ENCODE peak calls at places on chromosomes 7 and 10, in six cellular contexts. E is stomach, K is endothelial cell of umbilical vein, Q is upper lobe of left lung, N is HCT116, U is transverse colon. D is an unnamed sample.

GRCh38 chr10:28734940-28735759 is 57.8 kb downstream of the BAMBI start:
- DNase-seq in E (no peak), K (peak; percentile 23), Q (no peak), N (peak; percentile 16), U (no peak), D (no peak)

GRCh38 chr7:105862770-105863169 is 13.6 kb downstream of the ATXN7L1 start:
- DNase-seq in E (no peak), K (no peak), Q (no peak), N (no peak), U (no peak), D (no peak)

GRCh38 chr10:131435232-131435631 is 123.7 kb upstream of the TCERG1L start:
- DNase-seq in E (no peak), K (no peak), Q (no peak), N (no peak), U (no peak), D (peak; percentile 31)

GRCh38 chr7:33379891-33380525 is 250.6 kb downstream of the BBS9 start:
- DNase-seq in E (no peak), K (no peak), Q (no peak), N (no peak), U (no peak), D (no peak)

GRCh38 chr7:148264933-148265557 is 325.5 kb upstream of the C7orf33 start:
- DNase-seq in E (no peak), K (no peak), Q (no peak), N (peak; percentile 24), U (no peak), D (no peak)

GRCh38 chr7:57641521-57642067 is 191.6 kb downstream of the ZNF716 start:
- DNase-seq in E (no peak), K (no peak), Q (no peak), N (no peak), U (no peak), D (no peak)

GRCh38 chr10:69464801-69465401 is 13.6 kb downstream of the TSPAN15 start:
- DNase-seq in E (peak; percentile 34), K (no peak), Q (peak; percentile 41), N (no peak), U (peak; percentile 65), D (no peak)

GRCh38 chr10:86671419-86671818 is 3.1 kb downstream of the LDB3 start:
- DNase-seq in E (peak; percentile 63), K (no peak), Q (no peak), N (no peak), U (peak; percentile 56), D (no peak)

GRCh38 chr7:70134029-70134445 is 535.8 kb downstream of the AUTS2 start:
- DNase-seq in E (no peak), K (no peak), Q (no peak), N (no peak), U (no peak), D (no peak)

GRCh38 chr7:25389489-25390106 is 161.3 kb upstream of the NPVF start:
- DNase-seq in E (no peak), K (peak; percentile 44), Q (no peak), N (peak; percentile 31), U (peak; percentile 13), D (no peak)

GRCh38 chr7:155214328-155214986 is 83.2 kb upstream of the INSIG1 start:
- DNase-seq in E (no peak), K (no peak), Q (no peak), N (no peak), U (no peak), D (peak; percentile 53)

GRCh38 chr7:18768256-18768655 is 272.7 kb downstream of the HDAC9 start:
- DNase-seq in E (no peak), K (no peak), Q (no peak), N (no peak), U (no peak), D (no peak)

GRCh38 chr7:139683137-139683871 is 94.5 kb downstream of the HIPK2 start:
- DNase-seq in E (no peak), K (no peak), Q (no peak), N (no peak), U (peak; percentile 35), D (peak; percentile 50)

GRCh38 chr7:48667434-48667833 is 256.9 kb upstream of the CDC14C start:
- DNase-seq in E (no peak), K (no peak), Q (no peak), N (no peak), U (no peak), D (no peak)

GRCh38 chr7:158831738-158832091 is 2.4 kb upstream of the ESYT2 start:
- DNase-seq in E (no peak), K (no peak), Q (no peak), N (no peak), U (no peak), D (no peak)

GRCh38 chr7:1234794-1235500 is 2.3 kb downstream of the UNCX start:
- DNase-seq in E (no peak), K (no peak), Q (no peak), N (no peak), U (no peak), D (no peak)

GRCh38 chr10:121002586-121003205 is 151.5 kb downstream of the WDR11 start:
- DNase-seq in E (peak; percentile 50), K (no peak), Q (no peak), N (no peak), U (peak; percentile 37), D (no peak)

GRCh38 chr7:78609281-78609680 is 810.7 kb downstream of the PHTF2 start:
- DNase-seq in E (no peak), K (no peak), Q (no peak), N (no peak), U (no peak), D (no peak)

GRCh38 chr10:122487231-122487765 is 25.9 kb downstream of the HTRA1 start:
- DNase-seq in E (no peak), K (no peak), Q (peak; percentile 29), N (no peak), U (peak; percentile 51), D (no peak)
- TF ChIP-seq POLR2AphosphoS5 in E (peak; percentile 85), K (no peak), Q (no peak), N (no peak), U (peak; percentile 79), D (no peak)

GRCh38 chr7:55963584-55964168 is 709 bp upstream of the NIPSNAP2 start:
- DNase-seq in E (no peak), K (no peak), Q (no peak), N (no peak), U (no peak), D (no peak)
- H3K4me3 ChIP-seq in E (peak overlapping the region; percentile 73), K (no peak overlapping the region), Q (peak overlapping the region; percentile 67), N (peak overlapping the region; percentile 37), U (peak overlapping the region; percentile 22), D (peak overlapping the region; percentile 95)

GRCh38 chr7:128100225-128100948 is 69.2 kb upstream of the LRRC4 start:
- DNase-seq in E (no peak), K (no peak), Q (no peak), N (no peak), U (no peak), D (no peak)
- TF ChIP-seq POLR2A in E (no peak), K (no peak), Q (no peak), N (no peak), U (no peak), D (no peak)

DNA sequence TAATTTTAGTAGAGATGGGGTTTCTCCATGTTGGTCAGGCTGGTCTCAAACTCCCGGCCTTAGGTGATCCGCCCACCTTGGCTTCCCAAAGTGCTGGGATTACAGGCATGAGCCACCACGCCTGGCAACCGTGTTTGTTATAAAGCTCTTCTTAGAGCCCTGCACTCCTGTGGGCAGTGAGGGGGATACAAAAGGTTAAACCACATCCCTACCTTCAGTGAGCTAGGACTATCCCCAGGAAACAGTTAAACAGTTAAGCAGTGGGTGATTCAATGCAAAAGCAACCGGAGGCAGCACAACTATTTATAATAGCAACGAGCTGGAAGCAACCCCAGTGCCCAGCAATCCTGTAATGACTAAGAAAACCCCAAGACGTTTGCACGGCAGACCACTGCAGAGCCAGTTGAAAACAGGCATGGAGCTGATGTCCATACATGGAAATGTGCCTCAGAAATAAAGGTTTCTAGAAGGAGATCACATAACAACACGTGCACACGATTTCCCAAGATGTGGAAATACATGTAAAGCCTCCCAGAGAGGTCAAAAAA is 107.2 kb upstream of the LYZL2 start:
- DNase-seq in E (peak; percentile 32), K (peak; percentile 85), Q (no peak), N (peak; percentile 16), U (peak; percentile 38), D (no peak)
- TF ChIP-seq POLR2AphosphoS5 in E (peak; percentile 69), K (peak; percentile 50), Q (no peak), N (no peak), U (peak; percentile 48), D (no peak)

GRCh38 chr10:126580873-126581647 is 89.4 kb downstream of the C10orf90 start:
- DNase-seq in E (no peak), K (no peak), Q (no peak), N (no peak), U (no peak), D (no peak)
- H3K4me3 ChIP-seq in E (no peak overlapping the region), K (no peak overlapping the region), Q (no peak overlapping the region), N (no peak overlapping the region), U (no peak overlapping the region), D (no peak overlapping the region)

GRCh38 chr7:98287486-98287959 is 6.0 kb downstream of the BRI3 start:
- DNase-seq in E (peak; percentile 75), K (no peak), Q (peak; percentile 87), N (no peak), U (peak; percentile 82), D (peak; percentile 50)

GRCh38 chr7:98286701-98287485 is 5.4 kb downstream of the BRI3 start:
- DNase-seq in E (peak; percentile 46), K (no peak), Q (peak; percentile 69), N (no peak), U (no peak), D (no peak)

GRCh38 chr7:98285132-98286092 is 3.9 kb downstream of the BRI3 start:
- DNase-seq in E (no peak), K (no peak), Q (no peak), N (no peak), U (no peak), D (no peak)

GRCh38 chr7:98284335-98285036 is 3.0 kb downstream of the BRI3 start:
- DNase-seq in E (peak; percentile 85), K (peak; percentile 85), Q (peak; percentile 93), N (no peak), U (peak; percentile 92), D (peak; percentile 59)

GRCh38 chr7:98286093-98286525 is 4.6 kb downstream of the BRI3 start:
- DNase-seq in E (peak; percentile 62), K (no peak), Q (peak; percentile 89), N (peak; percentile 68), U (peak; percentile 53), D (peak; percentile 72)
- TF ChIP-seq POLR2A in E (no peak), K (no peak), Q (no peak), N (no peak), U (no peak), D (no peak)

GRCh38 chr7:146242661-146243060 is 126.1 kb downstream of the CNTNAP2 start:
- DNase-seq in E (no peak), K (no peak), Q (no peak), N (no peak), U (no peak), D (no peak)
- TF ChIP-seq POLR2AphosphoS5 in E (no peak), K (no peak), Q (no peak), N (no peak), U (no peak), D (no peak)